ENCODE peak calls at places on chromosomes 13 and 19, in six cellular contexts. V, I, C, T, P and M are unnamed samples.

GRCh38 chr19:11887618-11888531 is at the start of gene ZNF69:
- DNase-seq in I (peak), P (peak), V (peak), T (peak), C (peak), M (peak)

GRCh38 chr13:40963927-40964326 is 55.2 kb downstream of the ELF1 start:
- DNase-seq in C (peak), T (peak), P (no peak), V (peak), I (no peak), M (no peak)

GRCh38 chr19:2578391-2578826 is 102.5 kb downstream of the GADD45B start:
- DNase-seq in I (no peak), V (peak), T (peak), C (peak), P (no peak), M (peak)

GRCh38 chr19:49890349-49891311 is 6.1 kb downstream of the IL4I1 start:
- DNase-seq in I (no peak), T (no peak), P (peak), V (no peak), C (peak), M (no peak)

GRCh38 chr19:29372921-29373797 is 152.6 kb upstream of the VSTM2B start:
- DNase-seq in V (no peak), C (no peak), T (no peak), P (no peak), I (no peak), M (no peak)

GRCh38 chr13:105196052-105196451 is 1339.4 kb downstream of the EFNB2 start:
- DNase-seq in T (peak), V (peak), C (no peak), P (no peak), I (no peak), M (peak)

GRCh38 chr13:50320297-50320862 is 305.1 kb downstream of the KCNRG start:
- DNase-seq in T (peak), C (peak), P (no peak), I (no peak), V (peak), M (peak)

GRCh38 chr19:40742477-40742876 is 7.8 kb downstream of the ACTMAP start:
- DNase-seq in T (no peak), P (no peak), I (no peak), C (no peak), V (no peak), M (no peak)

GRCh38 chr19:1263198-1263597 is 5.9 kb upstream of the CIRBP start:
- DNase-seq in V (no peak), C (no peak), T (no peak), I (no peak), P (no peak), M (no peak)

GRCh38 chr19:42412661-42413076 is 14.5 kb downstream of the LIPE start:
- DNase-seq in C (no peak), I (no peak), T (no peak), P (no peak), V (no peak), M (no peak)

GRCh38 chr13:86758116-86758515 is 913.1 kb upstream of the SLITRK5 start:
- DNase-seq in T (no peak), P (no peak), V (no peak), C (peak), I (no peak), M (no peak)

GRCh38 chr19:31066385-31066784 is 282.9 kb downstream of the TSHZ3 start:
- DNase-seq in I (no peak), P (no peak), V (peak), T (peak), C (peak), M (peak)

GRCh38 chr13:110644892-110645521 is 29.7 kb downstream of the NAXD start:
- DNase-seq in T (peak), V (peak), C (peak), P (peak), I (no peak), M (peak)

GRCh38 chr13:21075303-21076264 is 14.2 kb upstream of the LATS2 start:
- DNase-seq in P (no peak), V (no peak), C (no peak), I (no peak), T (no peak), M (no peak)

GRCh38 chr13:101627556-101627943 is 175.1 kb downstream of the ITGBL1 start:
- DNase-seq in T (no peak), I (no peak), C (no peak), V (peak), P (no peak), M (no peak)
- H3K4me3 ChIP-seq in T (no peak), I (peak), C (no peak), V (peak), P (peak), M (no peak)

GRCh38 chr13:30863796-30864195 is 42.3 kb upstream of the MEDAG start:
- DNase-seq in I (no peak), P (no peak), V (no peak), T (no peak), C (no peak), M (no peak)

GRCh38 chr13:30862707-30863106 is 43.4 kb upstream of the MEDAG start:
- DNase-seq in C (no peak), P (no peak), T (no peak), I (peak), V (no peak), M (peak)

GRCh38 chr13:30861163-30861562 is 44.9 kb upstream of the MEDAG start:
- DNase-seq in P (no peak), C (no peak), V (no peak), I (no peak), T (no peak), M (no peak)

GRCh38 chr13:30863231-30863630 is 42.8 kb upstream of the MEDAG start:
- DNase-seq in T (no peak), C (no peak), P (no peak), V (no peak), I (no peak), M (no peak)

DNA sequence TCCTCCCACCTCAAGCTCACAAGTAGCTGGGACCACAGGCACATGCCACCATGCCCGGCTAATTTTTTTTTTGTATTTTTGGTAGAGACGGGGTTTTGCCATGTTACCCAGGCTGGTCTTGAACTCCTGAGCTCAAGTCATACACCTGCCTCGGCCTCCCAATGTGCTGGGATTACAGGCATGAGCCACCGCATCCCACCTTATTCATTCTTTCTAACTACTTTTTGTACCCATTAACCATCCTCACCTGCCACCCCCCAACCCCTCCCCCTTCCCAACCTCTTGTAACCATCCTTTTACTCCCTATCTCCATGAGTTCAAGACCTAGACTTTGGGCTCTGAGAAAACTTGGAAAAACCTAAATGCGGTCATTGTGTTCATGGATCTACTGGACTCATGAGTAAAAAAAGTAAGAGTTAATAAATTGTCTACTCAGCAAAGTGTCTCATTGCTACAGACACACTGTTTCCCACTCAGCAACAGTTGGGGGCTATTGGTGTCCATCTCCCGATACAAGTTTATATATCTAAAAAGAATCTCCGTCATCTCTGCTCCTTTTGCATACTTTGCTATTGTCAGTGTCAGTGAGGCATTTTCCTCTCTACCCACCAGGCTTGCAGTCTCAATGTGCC is 44.1 kb upstream of the MEDAG start:
- DNase-seq in V (no peak), T (no peak), C (no peak), P (no peak), I (no peak), M (no peak)
- TF ChIP-seq CTCF in V (no peak), T (no peak), C (no peak), P (no peak), I (no peak), M (no peak)

DNA sequence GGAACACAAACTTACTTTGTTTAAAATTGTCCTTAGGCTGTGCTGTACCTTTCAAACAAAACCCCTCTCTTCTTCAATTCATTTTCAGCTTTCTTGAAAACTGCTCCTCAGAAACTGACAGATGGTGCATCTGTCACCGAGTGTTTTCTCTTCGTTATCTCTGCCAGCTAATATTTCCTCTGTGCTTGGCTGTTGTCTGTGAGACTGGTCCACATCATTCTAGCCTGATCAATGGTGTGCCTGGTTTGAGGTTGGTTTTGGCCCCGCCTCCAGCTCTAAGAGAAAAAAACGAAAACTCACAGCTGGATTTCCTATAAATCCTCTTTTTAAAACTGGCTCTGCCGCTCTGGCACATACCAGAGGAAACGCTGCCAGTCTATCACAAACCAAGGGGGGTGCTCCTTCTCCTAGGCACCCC is 79.7 kb downstream of the STARD13 start:
- DNase-seq in V (peak), I (no peak), C (no peak), T (peak), P (no peak), M (peak)
- H3K4me3 ChIP-seq in V (peak), I (peak), C (no peak), T (no peak), P (no peak), M (peak)

GRCh38 chr19:38319421-38320258 is at the start of gene KCNK6:
- DNase-seq in T (peak), P (peak), V (no peak), C (peak), I (no peak), M (no peak)
- TF ChIP-seq CTCF in T (no peak), P (no peak), V (no peak), C (no peak), I (no peak), M (no peak)

GRCh38 chr19:4877753-4878490 is 10.5 kb upstream of the PLIN3 start:
- DNase-seq in V (no peak), T (no peak), P (peak), I (peak), C (no peak), M (no peak)
- H3K4me3 ChIP-seq in V (no peak), T (no peak), P (peak), I (peak), C (no peak), M (no peak)

GRCh38 chr13:26186141-26186870 is 35.8 kb downstream of the RNF6 start:
- DNase-seq in T (peak), I (peak), C (peak), V (peak), P (peak), M (peak)
- TF ChIP-seq CTCF in T (peak), I (peak), C (peak), V (peak), P (peak), M (peak)